ENCODE peak calls at places on chromosomes 11 and 22, in nine cellular contexts. One of them, this sample, is unnamed.

GRCh38 chr11:94781822-94782221 is 13.7 kb downstream of the AMOTL1 start:
- DNase-seq in HAP-1: no peak
- DNase-seq in ovary: no peak
- DNase-seq in OCI-LY7: no peak
- DNase-seq in iPS DF 6.9: no peak
- DNase-seq in A549: no peak
- DNase-seq in mesendoderm: no peak
- DNase-seq in cardiac muscle cell: peak; percentile 49
- DNase-seq in body of pancreas: no peak
- DNase-seq in this sample: no peak

GRCh38 chr11:6596237-6596877 is 7.1 kb downstream of the RRP8 start:
- DNase-seq in HAP-1: peak; percentile 38
- DNase-seq in A549: no peak
- DNase-seq in mesendoderm: no peak
- DNase-seq in cardiac muscle cell: no peak
- DNase-seq in iPS DF 6.9: no peak
- DNase-seq in ovary: no peak
- DNase-seq in OCI-LY7: no peak
- DNase-seq in body of pancreas: no peak
- DNase-seq in this sample: no peak

GRCh38 chr11:61173456-61173855 is 12.2 kb upstream of the VPS37C start:
- DNase-seq in cardiac muscle cell: peak; percentile 26
- DNase-seq in body of pancreas: peak; percentile 45
- DNase-seq in A549: peak; percentile 49
- DNase-seq in mesendoderm: no peak
- DNase-seq in HAP-1: no peak
- DNase-seq in OCI-LY7: peak; percentile 24
- DNase-seq in ovary: no peak
- DNase-seq in iPS DF 6.9: no peak
- DNase-seq in this sample: no peak

GRCh38 chr11:102007567-102008437 is 39.4 kb upstream of the CFAP300 start:
- DNase-seq in body of pancreas: peak; percentile 27
- DNase-seq in cardiac muscle cell: peak; percentile 66
- DNase-seq in HAP-1: peak; percentile 77
- DNase-seq in mesendoderm: peak; percentile 62
- DNase-seq in OCI-LY7: peak; percentile 64
- DNase-seq in iPS DF 6.9: no peak
- DNase-seq in ovary: no peak
- DNase-seq in A549: peak; percentile 95
- DNase-seq in this sample: peak; percentile 77

GRCh38 chr11:76598426-76598839 is 72.1 kb downstream of the LRRC32 start:
- DNase-seq in mesendoderm: peak; percentile 74
- DNase-seq in OCI-LY7: peak; percentile 87
- DNase-seq in cardiac muscle cell: peak; percentile 74
- DNase-seq in A549: peak; percentile 64
- DNase-seq in ovary: no peak
- DNase-seq in iPS DF 6.9: no peak
- DNase-seq in body of pancreas: no peak
- DNase-seq in HAP-1: no peak
- DNase-seq in this sample: no peak

GRCh38 chr22:47299211-47299878 is 536.9 kb downstream of the TBC1D22A start:
- DNase-seq in cardiac muscle cell: no peak
- DNase-seq in ovary: no peak
- DNase-seq in body of pancreas: no peak
- DNase-seq in HAP-1: no peak
- DNase-seq in mesendoderm: no peak
- DNase-seq in iPS DF 6.9: no peak
- DNase-seq in A549: no peak
- DNase-seq in OCI-LY7: no peak
- DNase-seq in this sample: no peak

GRCh38 chr22:48367731-48368130 is 1459.9 kb downstream of the BRD1 start:
- DNase-seq in HAP-1: no peak
- DNase-seq in OCI-LY7: no peak
- DNase-seq in mesendoderm: no peak
- DNase-seq in iPS DF 6.9: no peak
- DNase-seq in body of pancreas: no peak
- DNase-seq in ovary: no peak
- DNase-seq in A549: no peak
- DNase-seq in cardiac muscle cell: no peak
- DNase-seq in this sample: no peak

GRCh38 chr11:2942447-2942846 is 13.2 kb upstream of the PHLDA2 start:
- DNase-seq in ovary: no peak
- DNase-seq in iPS DF 6.9: no peak
- DNase-seq in A549: no peak
- DNase-seq in HAP-1: no peak
- DNase-seq in mesendoderm: no peak
- DNase-seq in cardiac muscle cell: no peak
- DNase-seq in body of pancreas: no peak
- DNase-seq in OCI-LY7: no peak
- DNase-seq in this sample: no peak

GRCh38 chr11:34830035-34830434 is 86.1 kb downstream of the APIP start:
- DNase-seq in HAP-1: no peak
- DNase-seq in OCI-LY7: no peak
- DNase-seq in ovary: no peak
- DNase-seq in cardiac muscle cell: no peak
- DNase-seq in iPS DF 6.9: no peak
- DNase-seq in mesendoderm: peak; percentile 63
- DNase-seq in A549: no peak
- DNase-seq in body of pancreas: no peak
- DNase-seq in this sample: no peak

GRCh38 chr11:79609511-79609910 is 168.7 kb upstream of the TENM4 start:
- DNase-seq in mesendoderm: no peak
- DNase-seq in OCI-LY7: no peak
- DNase-seq in iPS DF 6.9: no peak
- DNase-seq in ovary: no peak
- DNase-seq in HAP-1: no peak
- DNase-seq in A549: no peak
- DNase-seq in body of pancreas: no peak
- DNase-seq in cardiac muscle cell: no peak
- DNase-seq in this sample: no peak

GRCh38 chr22:50014053-50014501 is 1.5 kb upstream of the IL17REL start:
- DNase-seq in mesendoderm: no peak
- DNase-seq in iPS DF 6.9: no peak
- DNase-seq in OCI-LY7: no peak
- DNase-seq in A549: no peak
- DNase-seq in body of pancreas: no peak
- DNase-seq in cardiac muscle cell: no peak
- DNase-seq in HAP-1: no peak
- DNase-seq in ovary: no peak
- DNase-seq in this sample: no peak

DNA sequence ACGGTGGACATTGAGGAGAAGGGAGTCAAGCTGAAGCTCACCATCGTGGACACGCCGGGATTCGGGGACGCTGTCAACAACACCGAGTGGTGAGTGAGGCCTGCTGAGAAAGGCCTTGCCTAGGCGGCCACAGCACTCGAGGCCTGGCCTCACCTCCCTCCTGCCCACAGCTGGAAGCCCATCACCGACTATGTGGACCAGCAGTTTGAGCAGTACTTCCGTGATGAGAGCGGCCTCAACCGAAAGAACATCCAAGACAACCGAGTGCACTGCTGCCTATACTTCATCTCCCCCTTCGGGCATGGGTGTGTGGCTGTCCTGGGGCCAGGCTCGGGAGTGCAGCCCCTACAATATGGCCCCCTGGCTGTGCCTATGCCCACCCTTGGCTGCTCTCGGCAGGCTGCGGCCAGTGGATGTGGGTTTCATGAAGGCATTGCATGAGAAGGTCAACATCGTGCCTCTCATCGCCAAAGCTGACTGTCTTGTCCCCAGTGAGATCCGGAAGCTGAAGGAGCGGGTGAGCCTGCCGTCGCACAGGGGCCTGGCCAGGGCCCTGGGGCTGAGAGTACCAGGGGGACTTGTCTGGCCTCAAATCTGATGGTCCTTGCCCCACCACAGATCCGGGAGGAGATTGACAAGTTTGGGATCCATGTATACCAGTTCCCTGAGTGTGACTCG is 3.0 kb upstream of the GP1BB start:
- DNase-seq in mesendoderm: no peak
- DNase-seq in HAP-1: no peak
- DNase-seq in ovary: no peak
- DNase-seq in iPS DF 6.9: no peak
- DNase-seq in OCI-LY7: no peak
- DNase-seq in body of pancreas: no peak
- DNase-seq in A549: no peak
- DNase-seq in cardiac muscle cell: no peak
- DNase-seq in this sample: no peak
- H3K4me3 ChIP-seq in mesendoderm: no peak overlapping the region
- H3K4me3 ChIP-seq in HAP-1: no peak overlapping the region
- H3K4me3 ChIP-seq in ovary: no peak overlapping the region
- H3K4me3 ChIP-seq in iPS DF 6.9: no peak overlapping the region
- H3K4me3 ChIP-seq in OCI-LY7: no peak overlapping the region
- H3K4me3 ChIP-seq in body of pancreas: no peak overlapping the region
- H3K4me3 ChIP-seq in A549: no peak overlapping the region
- H3K4me3 ChIP-seq in cardiac muscle cell: no peak overlapping the region
- H3K4me3 ChIP-seq in this sample: no peak overlapping the region

GRCh38 chr11:75339685-75340409 is 11.6 kb downstream of the ARRB1 start:
- DNase-seq in HAP-1: no peak
- DNase-seq in iPS DF 6.9: no peak
- DNase-seq in mesendoderm: peak; percentile 69
- DNase-seq in cardiac muscle cell: no peak
- DNase-seq in A549: peak; percentile 58
- DNase-seq in ovary: peak; percentile 46
- DNase-seq in body of pancreas: no peak
- DNase-seq in OCI-LY7: peak; percentile 43
- DNase-seq in this sample: peak; percentile 49

GRCh38 chr11:75342966-75343870 is 8.2 kb downstream of the ARRB1 start:
- DNase-seq in mesendoderm: peak; percentile 96
- DNase-seq in body of pancreas: peak; percentile 89
- DNase-seq in A549: peak; percentile 94
- DNase-seq in iPS DF 6.9: peak; percentile 52
- DNase-seq in HAP-1: no peak
- DNase-seq in OCI-LY7: no peak
- DNase-seq in cardiac muscle cell: peak; percentile 64
- DNase-seq in ovary: peak; percentile 35
- DNase-seq in this sample: peak; percentile 74

GRCh38 chr11:75341583-75341982 is 9.9 kb downstream of the ARRB1 start:
- DNase-seq in body of pancreas: no peak
- DNase-seq in iPS DF 6.9: no peak
- DNase-seq in cardiac muscle cell: peak; percentile 35
- DNase-seq in mesendoderm: no peak
- DNase-seq in A549: no peak
- DNase-seq in ovary: peak; percentile 36
- DNase-seq in OCI-LY7: no peak
- DNase-seq in HAP-1: no peak
- DNase-seq in this sample: peak; percentile 48

GRCh38 chr11:75344186-75344585 is 7.3 kb downstream of the ARRB1 start:
- DNase-seq in HAP-1: no peak
- DNase-seq in OCI-LY7: no peak
- DNase-seq in cardiac muscle cell: no peak
- DNase-seq in iPS DF 6.9: no peak
- DNase-seq in mesendoderm: no peak
- DNase-seq in A549: no peak
- DNase-seq in body of pancreas: no peak
- DNase-seq in ovary: peak; percentile 32
- DNase-seq in this sample: peak; percentile 69

GRCh38 chr11:75342231-75342918 is 9.1 kb downstream of the ARRB1 start:
- DNase-seq in iPS DF 6.9: no peak
- DNase-seq in cardiac muscle cell: no peak
- DNase-seq in A549: no peak
- DNase-seq in ovary: peak; percentile 46
- DNase-seq in OCI-LY7: no peak
- DNase-seq in HAP-1: no peak
- DNase-seq in mesendoderm: no peak
- DNase-seq in body of pancreas: no peak
- DNase-seq in this sample: peak; percentile 38
- H3K4me1 ChIP-seq in iPS DF 6.9: peaks cover 3% of the 10 kb centered on the region
- H3K4me1 ChIP-seq in cardiac muscle cell: peaks cover 29% of the 10 kb centered on the region
- H3K4me1 ChIP-seq in A549: peaks cover 81% of the 10 kb centered on the region
- H3K4me1 ChIP-seq in ovary: peaks cover 54% of the 10 kb centered on the region
- H3K4me1 ChIP-seq in OCI-LY7: peaks cover 17% of the 10 kb centered on the region
- H3K4me1 ChIP-seq in HAP-1: peaks cover 11% of the 10 kb centered on the region
- H3K4me1 ChIP-seq in mesendoderm: peaks cover 61% of the 10 kb centered on the region
- H3K4me1 ChIP-seq in body of pancreas: peaks cover 87% of the 10 kb centered on the region
- H3K4me1 ChIP-seq in this sample: peaks cover 80% of the 10 kb centered on the region

GRCh38 chr11:118535261-118535660 is 4.3 kb downstream of the TMEM25 start:
- DNase-seq in ovary: no peak
- DNase-seq in body of pancreas: no peak
- DNase-seq in OCI-LY7: no peak
- DNase-seq in iPS DF 6.9: no peak
- DNase-seq in mesendoderm: no peak
- DNase-seq in HAP-1: no peak
- DNase-seq in A549: no peak
- DNase-seq in cardiac muscle cell: no peak
- DNase-seq in this sample: no peak
- H3K4me3 ChIP-seq in ovary: no peak overlapping the region
- H3K4me3 ChIP-seq in body of pancreas: no peak overlapping the region
- H3K4me3 ChIP-seq in OCI-LY7: no peak overlapping the region
- H3K4me3 ChIP-seq in iPS DF 6.9: no peak overlapping the region
- H3K4me3 ChIP-seq in mesendoderm: no peak overlapping the region
- H3K4me3 ChIP-seq in HAP-1: no peak overlapping the region
- H3K4me3 ChIP-seq in A549: no peak overlapping the region
- H3K4me3 ChIP-seq in cardiac muscle cell: no peak overlapping the region
- H3K4me3 ChIP-seq in this sample: no peak overlapping the region

DNA sequence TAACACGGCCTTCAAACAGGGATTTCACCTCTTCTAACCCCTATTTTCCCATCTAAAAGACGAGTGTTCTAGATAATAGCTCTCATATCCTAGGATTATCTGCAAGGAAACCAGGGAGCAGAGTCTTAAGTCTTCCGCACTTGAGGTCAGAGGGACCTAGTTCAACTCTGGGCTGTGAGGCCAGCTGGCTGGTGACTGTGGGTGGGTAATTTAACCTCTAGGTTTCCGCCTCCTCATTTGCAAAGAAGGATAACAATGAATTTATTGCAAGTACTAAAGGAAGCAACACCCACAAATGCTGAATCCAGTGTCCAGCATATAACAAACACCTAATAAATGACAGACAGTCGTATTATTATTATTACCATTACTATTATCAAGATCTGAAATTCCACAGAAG is 70.0 kb downstream of the LARGE1 start:
- DNase-seq in ovary: no peak
- DNase-seq in cardiac muscle cell: no peak
- DNase-seq in body of pancreas: no peak
- DNase-seq in OCI-LY7: no peak
- DNase-seq in HAP-1: no peak
- DNase-seq in iPS DF 6.9: no peak
- DNase-seq in A549: no peak
- DNase-seq in mesendoderm: no peak
- DNase-seq in this sample: no peak
- H3K4me1 ChIP-seq in ovary: peaks cover 6% of the 10 kb centered on the region
- H3K4me1 ChIP-seq in cardiac muscle cell: peaks cover 8% of the 10 kb centered on the region
- H3K4me1 ChIP-seq in body of pancreas: peaks cover 7% of the 10 kb centered on the region
- H3K4me1 ChIP-seq in OCI-LY7: peaks cover 46% of the 10 kb centered on the region
- H3K4me1 ChIP-seq in HAP-1: peaks cover 29% of the 10 kb centered on the region
- H3K4me1 ChIP-seq in iPS DF 6.9: peaks cover 14% of the 10 kb centered on the region
- H3K4me1 ChIP-seq in A549: no peaks in the 10 kb centered on the region
- H3K4me1 ChIP-seq in mesendoderm: peaks cover 16% of the 10 kb centered on the region
- H3K4me1 ChIP-seq in this sample: peaks cover 5% of the 10 kb centered on the region

GRCh38 chr11:104895619-104896018 is 2.6 kb downstream of the CASP12 start:
- DNase-seq in body of pancreas: no peak
- DNase-seq in ovary: no peak
- DNase-seq in cardiac muscle cell: no peak
- DNase-seq in iPS DF 6.9: no peak
- DNase-seq in A549: no peak
- DNase-seq in mesendoderm: no peak
- DNase-seq in OCI-LY7: no peak
- DNase-seq in HAP-1: no peak
- DNase-seq in this sample: no peak
- H3K4me3 ChIP-seq in body of pancreas: no peak overlapping the region
- H3K4me3 ChIP-seq in ovary: no peak overlapping the region
- H3K4me3 ChIP-seq in cardiac muscle cell: no peak overlapping the region
- H3K4me3 ChIP-seq in iPS DF 6.9: no peak overlapping the region
- H3K4me3 ChIP-seq in A549: no peak overlapping the region
- H3K4me3 ChIP-seq in mesendoderm: no peak overlapping the region
- H3K4me3 ChIP-seq in OCI-LY7: no peak overlapping the region
- H3K4me3 ChIP-seq in HAP-1: no peak overlapping the region
- H3K4me3 ChIP-seq in this sample: no peak overlapping the region